ENCODE peak calls at places on chromosomes 13 and 19, in four cellular contexts. V is cardiac fibroblast, W is non-pigmented ciliary epithelial cell, R is SJSA1. D is an unnamed sample.

GRCh38 chr19:36973021-36973843 is 57.1 kb downstream of the ZNF568 start:
- DNase-seq in V (peak; percentile 74), W (peak; percentile 48), R (no peak), D (peak; percentile 77)

GRCh38 chr19:45403781-45404556 is 900 bp downstream of the PPP1R13L start:
- DNase-seq in V (no peak), W (no peak), R (no peak), D (no peak)

GRCh38 chr19:8610041-8610927 is at the start of gene ADAMTS10:
- DNase-seq in V (peak; percentile 43), W (no peak), R (no peak), D (no peak)

GRCh38 chr19:1251503-1252220 is 3.3 kb downstream of the MIDN start:
- DNase-seq in V (no peak), W (no peak), R (no peak), D (no peak)

GRCh38 chr13:99982021-99982740 is 597 bp downstream of the ZIC2 start:
- DNase-seq in V (no peak), W (no peak), R (peak; percentile 75), D (peak; percentile 46)

GRCh38 chr19:29841209-29841558 is 29.4 kb downstream of the CCNE1 start:
- DNase-seq in V (no peak), W (no peak), R (peak; percentile 76), D (no peak)

GRCh38 chr19:9793051-9793591 is 24.6 kb upstream of the ZNF846 start:
- DNase-seq in V (peak; percentile 64), W (no peak), R (peak; percentile 53), D (no peak)

GRCh38 chr19:13068064-13068807 is 34.4 kb downstream of the LYL1 start:
- DNase-seq in V (no peak), W (no peak), R (no peak), D (no peak)

GRCh38 chr13:74210693-74211393 is 76.6 kb upstream of the KLF12 start:
- DNase-seq in V (peak; percentile 97), W (peak; percentile 93), R (peak; percentile 38), D (peak; percentile 37)

D was measured in NCI-H1092.